ENCODE peak calls at places on chromosomes 12 and 14, in four cellular contexts. V is GM23338, D is testis, P is cardiac fibroblast. X is an unnamed sample.

GRCh38 chr12:26172478-26172877 is 22.9 kb upstream of the SSPN start:
- DNase-seq in D (no peak), P (no peak), V (no peak), X (no peak)

GRCh38 chr14:27026097-27026496 is 428.3 kb upstream of the NOVA1 start:
- DNase-seq in V (no peak), D (no peak), P (no peak), X (no peak)

GRCh38 chr12:127538325-127538724 is 728.6 kb upstream of the TMEM132C start:
- DNase-seq in P (no peak), D (no peak), V (peak), X (no peak)

GRCh38 chr12:131862994-131863710 is 31.3 kb upstream of the ULK1 start:
- DNase-seq in V (no peak), P (peak), D (no peak), X (no peak)

GRCh38 chr14:23183479-23183878 is at the start of gene SLC7A8:
- DNase-seq in P (peak), D (peak), V (peak), X (no peak)

GRCh38 chr14:22606380-22606779 is 8.3 kb downstream of the ABHD4 start:
- DNase-seq in V (no peak), P (no peak), D (no peak), X (no peak)

GRCh38 chr14:55333785-55334485 is 62.7 kb downstream of the FBXO34 start:
- DNase-seq in D (no peak), V (no peak), P (no peak), X (no peak)

GRCh38 chr12:52280796-52281560 is 6.5 kb downstream of the KRT86 start:
- DNase-seq in V (no peak), P (peak), D (no peak), X (peak)

GRCh38 chr12:96981053-96981452 is 74.0 kb downstream of the NEDD1 start:
- DNase-seq in P (peak), V (no peak), D (no peak), X (peak)

GRCh38 chr14:34615507-34615906 is 14.4 kb downstream of the SNX6 start:
- DNase-seq in D (no peak), P (no peak), V (no peak), X (no peak)

GRCh38 chr14:103188691-103189480 is 65.6 kb downstream of the TNFAIP2 start:
- DNase-seq in V (peak), D (peak), P (peak), X (no peak)

GRCh38 chr12:64825143-64826011 is 930 bp downstream of the TBC1D30 start:
- DNase-seq in D (no peak), V (peak), P (no peak), X (no peak)

GRCh38 chr12:118645219-118645618 is 268.9 kb downstream of the SUDS3 start:
- DNase-seq in D (peak), P (no peak), V (peak), X (no peak)

GRCh38 chr14:69152944-69153847 is at the start of gene DCAF5:
- DNase-seq in V (peak), D (peak), P (peak), X (peak)

GRCh38 chr14:38994721-38995120 is 108.3 kb downstream of the SEC23A start:
- DNase-seq in D (no peak), P (peak), V (no peak), X (no peak)

GRCh38 chr12:750356-751191 is 1.8 kb upstream of the WNK1 start:
- DNase-seq in P (no peak), V (no peak), D (no peak), X (no peak)

GRCh38 chr14:102900631-102901571 is 21.6 kb upstream of the AMN start:
- DNase-seq in P (no peak), V (no peak), D (no peak), X (no peak)

DNA sequence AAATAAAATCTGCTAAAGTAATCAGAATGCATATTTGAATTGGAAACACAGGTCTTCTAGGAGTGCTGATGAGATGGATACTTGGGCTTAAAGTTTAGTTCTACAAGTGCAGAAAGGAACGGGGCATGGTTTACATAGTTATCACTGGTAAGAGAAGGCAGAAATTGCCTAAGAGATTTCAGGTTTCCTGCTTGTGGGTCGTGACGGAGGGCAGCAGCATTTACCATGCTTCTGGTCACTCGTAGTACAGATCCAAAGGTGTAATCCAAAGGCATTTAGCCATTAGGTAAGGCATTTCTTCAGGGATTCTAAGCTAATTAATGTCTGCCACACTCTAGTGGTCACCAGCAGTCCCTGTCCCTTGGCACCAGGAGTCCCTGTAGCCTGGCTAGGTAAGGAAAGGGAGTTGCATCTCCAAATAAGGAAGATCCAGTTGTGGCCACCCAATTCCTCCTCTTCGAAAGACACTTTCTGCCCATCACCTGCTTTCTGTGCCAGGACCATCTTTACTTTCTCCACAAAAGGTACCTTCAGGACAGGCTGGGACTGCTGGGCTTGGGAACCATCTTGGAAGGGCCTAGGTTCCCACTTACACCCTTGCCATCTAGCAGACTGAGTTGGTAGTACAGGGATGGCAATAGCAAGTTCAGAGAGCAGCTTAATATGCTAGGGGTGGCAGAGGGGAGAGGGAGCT is 1.5 kb downstream of the GSTZ1 start:
- DNase-seq in P (no peak), V (no peak), D (no peak), X (no peak)
- TF ChIP-seq CTCF in P (no peak), V (no peak), D (no peak), X (no peak)

GRCh38 chr14:54211562-54212308 is 185.1 kb upstream of the CDKN3 start:
- DNase-seq in D (no peak), V (no peak), P (peak), X (peak)
- H3K4me3 ChIP-seq in D (no peak), V (no peak), P (no peak), X (no peak)

GRCh38 chr12:47767197-47767724 is 5.8 kb upstream of the SLC48A1 start:
- DNase-seq in V (peak), D (no peak), P (peak), X (no peak)
- TF ChIP-seq CTCF in V (peak), D (peak), P (peak), X (peak)

GRCh38 chr12:110670161-110670701 is 18.7 kb downstream of the HVCN1 start:
- DNase-seq in D (no peak), V (no peak), P (no peak), X (no peak)

GRCh38 chr12:110666892-110667291 is 22.0 kb downstream of the HVCN1 start:
- DNase-seq in V (no peak), P (no peak), D (no peak), X (no peak)

GRCh38 chr12:110669193-110669502 is 19.8 kb downstream of the HVCN1 start:
- DNase-seq in P (no peak), D (no peak), V (no peak), X (no peak)

GRCh38 chr12:110668480-110669192 is 20.3 kb downstream of the HVCN1 start:
- DNase-seq in P (no peak), D (no peak), V (no peak), X (no peak)

DNA sequence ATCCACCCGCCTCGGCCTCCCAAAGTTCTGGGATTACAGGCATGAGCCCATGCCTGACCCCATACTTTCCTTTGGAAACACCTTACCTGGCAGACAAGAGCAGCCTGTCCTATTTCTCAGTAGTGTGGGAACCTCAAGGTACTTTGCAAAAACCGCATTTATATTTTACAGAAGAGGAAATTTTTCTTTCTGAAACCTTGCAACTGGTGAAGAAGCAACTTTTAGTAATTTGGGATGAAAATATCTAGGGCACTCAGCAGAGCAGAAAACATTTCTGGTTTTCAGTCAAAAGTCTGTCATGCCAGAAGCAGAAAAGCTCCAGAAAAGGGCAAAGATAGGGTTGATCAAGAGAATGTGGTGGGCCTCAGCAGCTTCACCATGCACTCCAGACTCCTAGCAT is 21.2 kb downstream of the HVCN1 start:
- DNase-seq in D (no peak), V (no peak), P (no peak), X (no peak)
- H3K4me3 ChIP-seq in D (no peak), V (no peak), P (no peak), X (no peak)

GRCh38 chr12:66695130-66695529 is 16.3 kb upstream of the GRIP1 start:
- DNase-seq in D (no peak), V (no peak), P (no peak), X (no peak)

GRCh38 chr12:66694666-66695065 is 15.8 kb upstream of the GRIP1 start:
- DNase-seq in V (no peak), D (no peak), P (no peak), X (no peak)

GRCh38 chr12:66699738-66700482 is 21.0 kb upstream of the GRIP1 start:
- DNase-seq in P (no peak), V (peak), D (no peak), X (no peak)

GRCh38 chr12:66697404-66697803 is 18.5 kb upstream of the GRIP1 start:
- DNase-seq in V (no peak), D (no peak), P (no peak), X (no peak)

GRCh38 chr12:66698558-66698957 is 19.7 kb upstream of the GRIP1 start:
- DNase-seq in D (no peak), V (no peak), P (no peak), X (no peak)
- TF ChIP-seq CTCF in D (no peak), V (peak), P (no peak), X (no peak)

X was measured in astrocyte of the cerebellum.